ENCODE peak calls at places on chromosomes 6 and 20, in five cellular contexts. U is left ventricle myocardium superior; O is stimulated activated CD8-positive, alpha-beta memory T cell treated with anti-CD3 and anti-CD28 coated beads, Interleukin-15, amount 100 ng/mL, for 1 hour; Q is activated T-cell treated with anti-CD3 and anti-CD28 coated beads, Interleukin-2, amount 50 U/mL, for 1 hour; N is kidney glomerular epithelial cell. X is an unnamed sample.

GRCh38 chr20:53934421-53935352 is 135.7 kb downstream of the BCAS1 start:
- DNase-seq in O (no peak), N (peak), Q (no peak), U (no peak), X (peak)

GRCh38 chr20:36542019-36542488 is 735 bp downstream of the MYL9 start:
- DNase-seq in N (peak), Q (no peak), O (no peak), U (peak), X (peak)

GRCh38 chr6:153831350-153832078 is 207.5 kb upstream of the OPRM1 start:
- DNase-seq in N (no peak), U (no peak), O (no peak), Q (no peak), X (no peak)

GRCh38 chr20:24989162-24989561 is 3.4 kb downstream of the APMAP start:
- DNase-seq in N (no peak), O (no peak), U (no peak), Q (peak), X (no peak)

GRCh38 chr6:99641270-99641669 is 34.6 kb downstream of the PRDM13 start:
- DNase-seq in O (no peak), U (no peak), Q (no peak), N (no peak), X (no peak)

GRCh38 chr6:33570806-33571636 is 9.1 kb downstream of the BAK1 start:
- DNase-seq in Q (peak), O (peak), U (peak), N (no peak), X (peak)

GRCh38 chr6:45514454-45514853 is 136.7 kb upstream of the SUPT3H start:
- DNase-seq in Q (no peak), U (no peak), O (no peak), N (peak), X (peak)

GRCh38 chr6:72589096-72589495 is 32.8 kb upstream of the KCNQ5 start:
- DNase-seq in N (no peak), O (no peak), U (no peak), Q (no peak), X (no peak)

GRCh38 chr20:38083338-38084048 is 49.9 kb downstream of the RPRD1B start:
- DNase-seq in U (peak), N (no peak), O (no peak), Q (no peak), X (no peak)

GRCh38 chr20:35891375-35891774 is 62.9 kb downstream of the SCAND1 start:
- DNase-seq in Q (no peak), O (no peak), N (no peak), U (no peak), X (no peak)

GRCh38 chr20:54140927-54141566 is 32.7 kb downstream of the CYP24A1 start:
- DNase-seq in O (no peak), Q (no peak), U (no peak), N (peak), X (no peak)

GRCh38 chr6:36574679-36575078 is 19.5 kb upstream of the SRSF3 start:
- DNase-seq in U (no peak), O (no peak), Q (no peak), N (no peak), X (no peak)

GRCh38 chr6:72322778-72323177 is 299.1 kb upstream of the KCNQ5 start:
- DNase-seq in Q (no peak), N (no peak), U (no peak), O (no peak), X (no peak)

GRCh38 chr6:129844118-129844891 is 16.8 kb downstream of the TMEM244 start:
- DNase-seq in U (no peak), O (no peak), N (peak), Q (no peak), X (peak)

GRCh38 chr6:151293621-151294020 is 53.9 kb downstream of the AKAP12 start:
- DNase-seq in Q (no peak), U (no peak), N (no peak), O (no peak), X (no peak)

GRCh38 chr20:32429343-32429742 is 71.2 kb downstream of the ASXL1 start:
- DNase-seq in O (no peak), N (no peak), U (no peak), Q (no peak), X (no peak)

GRCh38 chr6:32554269-32554919 is 24.3 kb upstream of the HLA-DRB5 start:
- DNase-seq in U (no peak), Q (no peak), O (no peak), N (no peak), X (no peak)

GRCh38 chr6:96246563-96246962 is 230.8 kb downstream of the FUT9 start:
- DNase-seq in N (no peak), O (no peak), Q (no peak), U (no peak), X (no peak)

GRCh38 chr20:6051505-6051904 is 2.4 kb downstream of the LRRN4 start:
- DNase-seq in O (no peak), U (no peak), Q (no peak), N (peak), X (peak)

GRCh38 chr6:142474446-142475289 is 172.9 kb downstream of the ADGRG6 start:
- DNase-seq in N (peak), O (no peak), Q (no peak), U (no peak), X (peak)

GRCh38 chr6:151067684-151068596 is 171.8 kb upstream of the AKAP12 start:
- DNase-seq in N (peak), Q (no peak), O (no peak), U (peak), X (peak)

GRCh38 chr6:131652472-131652871 is 15.4 kb downstream of the ENPP3 start:
- DNase-seq in O (no peak), U (no peak), N (no peak), Q (no peak), X (peak)

GRCh38 chr6:1667012-1667804 is 57.5 kb downstream of the FOXC1 start:
- DNase-seq in Q (no peak), O (no peak), N (no peak), U (no peak), X (no peak)

GRCh38 chr20:20261159-20261558 is 106.7 kb upstream of the INSM1 start:
- DNase-seq in U (no peak), Q (no peak), N (no peak), O (no peak), X (no peak)

GRCh38 chr6:162512744-162513143 is 214.8 kb downstream of the PRKN start:
- DNase-seq in O (no peak), Q (no peak), U (no peak), N (no peak), X (no peak)

GRCh38 chr20:14069796-14070195 is 74.5 kb downstream of the MACROD2 start:
- DNase-seq in O (no peak), Q (no peak), N (peak), U (no peak), X (no peak)

GRCh38 chr20:47202765-47203667 is 153.5 kb downstream of the ZMYND8 start:
- DNase-seq in O (no peak), Q (no peak), N (no peak), U (no peak), X (no peak)

GRCh38 chr20:18390201-18390600 is 76.6 kb downstream of the DZANK1 start:
- DNase-seq in N (no peak), Q (no peak), U (no peak), O (no peak), X (peak)